ENCODE peak calls at places on chromosome X, in eight cellular contexts. One of them, this sample, is unnamed.

GRCh38 chrX:153614818-153615217 is 15.9 kb upstream of the CCNQ start:
- DNase-seq in hippocampal formation: no peak
- DNase-seq in uterus: no peak
- DNase-seq in BE2C: no peak
- DNase-seq in foreskin melanocyte: no peak
- DNase-seq in stimulated activated CD4-positive, alpha-beta T cell treated with anti-CD3 and anti-CD28 coated beads, Interleukin-15, amount 100 ng/mL, for 1 hour: no peak
- DNase-seq in effector memory CD4-positive, alpha-beta T cell: no peak
- DNase-seq in EH: no peak
- DNase-seq in this sample: no peak

GRCh38 chrX:17644001-17644400 is 93.3 kb upstream of the SCML1 start:
- DNase-seq in hippocampal formation: no peak
- DNase-seq in uterus: no peak
- DNase-seq in BE2C: no peak
- DNase-seq in foreskin melanocyte: no peak
- DNase-seq in stimulated activated CD4-positive, alpha-beta T cell treated with anti-CD3 and anti-CD28 coated beads, Interleukin-15, amount 100 ng/mL, for 1 hour: no peak
- DNase-seq in effector memory CD4-positive, alpha-beta T cell: no peak
- DNase-seq in EH: no peak
- DNase-seq in this sample: no peak

GRCh38 chrX:54181196-54181953 is 1.7 kb downstream of the FAM120C start:
- DNase-seq in hippocampal formation: no peak
- DNase-seq in uterus: no peak
- DNase-seq in BE2C: no peak
- DNase-seq in foreskin melanocyte: no peak
- DNase-seq in stimulated activated CD4-positive, alpha-beta T cell treated with anti-CD3 and anti-CD28 coated beads, Interleukin-15, amount 100 ng/mL, for 1 hour: no peak
- DNase-seq in effector memory CD4-positive, alpha-beta T cell: no peak
- DNase-seq in EH: peak
- DNase-seq in this sample: peak

GRCh38 chrX:6377365-6377764 is 148.7 kb upstream of the NLGN4X start:
- DNase-seq in hippocampal formation: no peak
- DNase-seq in uterus: no peak
- DNase-seq in BE2C: no peak
- DNase-seq in foreskin melanocyte: no peak
- DNase-seq in stimulated activated CD4-positive, alpha-beta T cell treated with anti-CD3 and anti-CD28 coated beads, Interleukin-15, amount 100 ng/mL, for 1 hour: no peak
- DNase-seq in effector memory CD4-positive, alpha-beta T cell: no peak
- DNase-seq in EH: no peak
- DNase-seq in this sample: no peak

GRCh38 chrX:84219551-84219950 is 31.6 kb upstream of the RPS6KA6 start:
- DNase-seq in hippocampal formation: no peak
- DNase-seq in uterus: no peak
- DNase-seq in BE2C: no peak
- DNase-seq in foreskin melanocyte: no peak
- DNase-seq in stimulated activated CD4-positive, alpha-beta T cell treated with anti-CD3 and anti-CD28 coated beads, Interleukin-15, amount 100 ng/mL, for 1 hour: no peak
- DNase-seq in effector memory CD4-positive, alpha-beta T cell: no peak
- DNase-seq in EH: peak
- DNase-seq in this sample: no peak

GRCh38 chrX:129833153-129834004 is 10.3 kb downstream of the ZDHHC9 start:
- DNase-seq in hippocampal formation: peak
- DNase-seq in uterus: no peak
- DNase-seq in BE2C: no peak
- DNase-seq in foreskin melanocyte: no peak
- DNase-seq in stimulated activated CD4-positive, alpha-beta T cell treated with anti-CD3 and anti-CD28 coated beads, Interleukin-15, amount 100 ng/mL, for 1 hour: no peak
- DNase-seq in effector memory CD4-positive, alpha-beta T cell: no peak
- DNase-seq in EH: peak
- DNase-seq in this sample: no peak

GRCh38 chrX:135974279-135974856 is 580 bp upstream of the MMGT1 start:
- DNase-seq in hippocampal formation: peak
- DNase-seq in uterus: peak
- DNase-seq in BE2C: peak
- DNase-seq in foreskin melanocyte: no peak
- DNase-seq in stimulated activated CD4-positive, alpha-beta T cell treated with anti-CD3 and anti-CD28 coated beads, Interleukin-15, amount 100 ng/mL, for 1 hour: peak
- DNase-seq in effector memory CD4-positive, alpha-beta T cell: peak
- DNase-seq in EH: peak
- DNase-seq in this sample: peak

GRCh38 chrX:30961387-30961786 is 72.3 kb upstream of the TAB3 start:
- DNase-seq in hippocampal formation: no peak
- DNase-seq in uterus: no peak
- DNase-seq in BE2C: no peak
- DNase-seq in foreskin melanocyte: no peak
- DNase-seq in stimulated activated CD4-positive, alpha-beta T cell treated with anti-CD3 and anti-CD28 coated beads, Interleukin-15, amount 100 ng/mL, for 1 hour: no peak
- DNase-seq in effector memory CD4-positive, alpha-beta T cell: no peak
- DNase-seq in EH: no peak
- DNase-seq in this sample: no peak